ENCODE peak calls at places on chromosomes 1 and 21, in seven cellular contexts. V, D, G, H, W, A and N are unnamed samples.

GRCh38 chr1:186715887-186716809 is 35.9 kb upstream of the PTGS2 start:
- DNase-seq in V (no peak), D (no peak), G (no peak), H (no peak), W (no peak), A (no peak), N (no peak)

GRCh38 chr1:21293537-21294265 is 3.4 kb upstream of the ECE1 start:
- DNase-seq in V (no peak), D (peak; percentile 52), G (peak; percentile 63), H (no peak), W (no peak), A (peak; percentile 96), N (peak; percentile 41)

GRCh38 chr1:208538587-208538986 is 294.4 kb upstream of the PLXNA2 start:
- DNase-seq in V (no peak), D (no peak), G (no peak), H (no peak), W (no peak), A (no peak), N (no peak)

GRCh38 chr1:234769284-234769998 is 159.5 kb upstream of the IRF2BP2 start:
- DNase-seq in V (no peak), D (no peak), G (no peak), H (no peak), W (no peak), A (no peak), N (no peak)

GRCh38 chr1:90919900-90920299 is 101.9 kb downstream of the ZNF644 start:
- DNase-seq in V (no peak), D (no peak), G (no peak), H (peak; percentile 23), W (no peak), A (no peak), N (no peak)

GRCh38 chr1:25616932-25617625 is 488 bp downstream of the MAN1C1 start:
- DNase-seq in V (peak; percentile 79), D (no peak), G (peak; percentile 49), H (peak; percentile 25), W (no peak), A (peak; percentile 58), N (no peak)

GRCh38 chr1:169877800-169878491 is 15.8 kb downstream of the SCYL3 start:
- DNase-seq in V (no peak), D (no peak), G (no peak), H (no peak), W (no peak), A (no peak), N (no peak)

GRCh38 chr21:16420086-16420724 is 690.4 kb downstream of the USP25 start:
- DNase-seq in V (no peak), D (no peak), G (no peak), H (peak; percentile 90), W (peak; percentile 39), A (no peak), N (no peak)

GRCh38 chr21:39175154-39175553 is 8.1 kb downstream of the PSMG1 start:
- DNase-seq in V (no peak), D (no peak), G (no peak), H (peak; percentile 26), W (no peak), A (no peak), N (no peak)

GRCh38 chr21:29163381-29164115 is 33.1 kb downstream of the MAP3K7CL start:
- DNase-seq in V (no peak), D (no peak), G (no peak), H (no peak), W (peak; percentile 37), A (no peak), N (no peak)

GRCh38 chr21:45469273-45470086 is 64.5 kb downstream of the COL18A1 start:
- DNase-seq in V (no peak), D (no peak), G (no peak), H (no peak), W (peak; percentile 33), A (no peak), N (no peak)

GRCh38 chr1:209490013-209490412 is 93.5 kb upstream of the CAMK1G start:
- DNase-seq in V (peak; percentile 13), D (no peak), G (no peak), H (peak; percentile 36), W (no peak), A (no peak), N (no peak)

GRCh38 chr1:202086579-202087350 is 36.0 kb upstream of the GPR37L1 start:
- DNase-seq in V (peak; percentile 64), D (no peak), G (no peak), H (no peak), W (peak; percentile 37), A (no peak), N (no peak)

GRCh38 chr1:243496173-243496553 is 240.3 kb downstream of the SDCCAG8 start:
- DNase-seq in V (peak; percentile 74), D (no peak), G (no peak), H (no peak), W (peak; percentile 61), A (no peak), N (no peak)

GRCh38 chr1:33258788-33259274 is 2.5 kb downstream of the ZNF362 start:
- DNase-seq in V (no peak), D (no peak), G (no peak), H (no peak), W (no peak), A (no peak), N (no peak)

GRCh38 chr21:41786521-41786987 is 19.7 kb upstream of the RIPK4 start:
- DNase-seq in V (no peak), D (no peak), G (no peak), H (peak; percentile 83), W (no peak), A (no peak), N (no peak)

GRCh38 chr1:167501513-167502191 is 16.7 kb downstream of the CD247 start:
- DNase-seq in V (no peak), D (no peak), G (no peak), H (no peak), W (no peak), A (peak; percentile 61), N (no peak)

GRCh38 chr1:33709174-33709573 is 154.7 kb upstream of the HMGB4 start:
- DNase-seq in V (no peak), D (no peak), G (no peak), H (no peak), W (no peak), A (no peak), N (no peak)

GRCh38 chr1:107262472-107263286 is 121.8 kb downstream of the NTNG1 start:
- DNase-seq in V (no peak), D (no peak), G (no peak), H (peak; percentile 35), W (no peak), A (peak; percentile 5), N (no peak)

GRCh38 chr1:40532844-40533424 is 1.5 kb downstream of the ZNF684 start:
- DNase-seq in V (peak; percentile 58), D (peak; percentile 27), G (no peak), H (peak; percentile 59), W (no peak), A (peak; percentile 48), N (peak; percentile 28)

GRCh38 chr1:228445867-228446584 is 29.4 kb upstream of the TRIM17 start:
- DNase-seq in V (peak; percentile 89), D (peak; percentile 36), G (no peak), H (peak; percentile 49), W (no peak), A (peak; percentile 62), N (peak; percentile 58)

GRCh38 chr1:76939107-76939816 is 72.0 kb downstream of the ST6GALNAC5 start:
- DNase-seq in V (no peak), D (peak; percentile 4), G (no peak), H (peak; percentile 53), W (no peak), A (no peak), N (no peak)

GRCh38 chr1:210321131-210321530 is 7.6 kb upstream of the HHAT start:
- DNase-seq in V (no peak), D (no peak), G (no peak), H (no peak), W (no peak), A (no peak), N (no peak)

GRCh38 chr1:173002891-173003582 is 47.7 kb downstream of the TNFSF18 start:
- DNase-seq in V (no peak), D (no peak), G (no peak), H (peak; percentile 18), W (no peak), A (no peak), N (no peak)

GRCh38 chr1:76379506-76379905 is 305.0 kb downstream of the ST6GALNAC3 start:
- DNase-seq in V (no peak), D (no peak), G (no peak), H (peak; percentile 60), W (no peak), A (no peak), N (no peak)

GRCh38 chr1:205395616-205396015 is 26.2 kb downstream of the LEMD1 start:
- DNase-seq in V (no peak), D (no peak), G (no peak), H (no peak), W (no peak), A (no peak), N (no peak)

GRCh38 chr1:54791880-54792522 is 9.1 kb downstream of the TTC22 start:
- DNase-seq in V (peak; percentile 84), D (no peak), G (peak; percentile 32), H (peak; percentile 45), W (no peak), A (peak; percentile 83), N (no peak)

GRCh38 chr21:33750017-33750416 is 107.7 kb downstream of the ITSN1 start:
- DNase-seq in V (no peak), D (no peak), G (no peak), H (no peak), W (peak; percentile 61), A (no peak), N (no peak)

GRCh38 chr1:246515390-246516005 is 8.4 kb upstream of the SMYD3 start:
- DNase-seq in V (no peak), D (no peak), G (no peak), H (no peak), W (no peak), A (no peak), N (no peak)

GRCh38 chr1:109517337-109517736 is 7.8 kb upstream of the AMIGO1 start:
- DNase-seq in V (no peak), D (no peak), G (no peak), H (no peak), W (no peak), A (no peak), N (no peak)

GRCh38 chr1:201506573-201507567 is at the start of gene CSRP1:
- DNase-seq in V (peak; percentile 80), D (peak; percentile 95), G (peak; percentile 77), H (peak; percentile 95), W (peak; percentile 94), A (peak; percentile 89), N (peak; percentile 94)

GRCh38 chr1:151242442-151242841 is 12.1 kb upstream of the PSMD4 start:
- DNase-seq in V (no peak), D (no peak), G (no peak), H (no peak), W (no peak), A (no peak), N (no peak)